ENCODE peak calls at places on chromosome 6, in six cellular contexts. V, B, F, Y, Z and Q are unnamed samples.

GRCh38 chr6:106966671-106967522 is 7.6 kb downstream of the CD24 start:
- DNase-seq in B (no peak), V (no peak), F (no peak), Y (no peak), Z (no peak), Q (no peak)

GRCh38 chr6:101021504-101021903 is 140.4 kb upstream of the ASCC3 start:
- DNase-seq in F (no peak), Z (no peak), V (no peak), B (no peak), Y (no peak), Q (no peak)

GRCh38 chr6:131519670-131520436 is 53.2 kb upstream of the ARG1 start:
- DNase-seq in B (peak; percentile 22), V (peak; percentile 37), F (peak; percentile 31), Y (no peak), Z (peak; percentile 62), Q (no peak)

GRCh38 chr6:71043902-71044301 is 87.0 kb upstream of the B3GAT2 start:
- DNase-seq in F (no peak), B (no peak), V (no peak), Z (no peak), Y (no peak), Q (no peak)

GRCh38 chr6:21967282-21967681 is 329.6 kb downstream of the PRL start:
- DNase-seq in Z (no peak), B (no peak), F (no peak), V (no peak), Y (no peak), Q (no peak)

GRCh38 chr6:138124096-138124495 is 16.9 kb upstream of the PERP start:
- DNase-seq in F (no peak), V (no peak), Y (no peak), Z (no peak), B (no peak), Q (no peak)

GRCh38 chr6:127900935-127901334 is at the start of gene THEMIS:
- DNase-seq in Z (no peak), V (no peak), B (no peak), Y (no peak), F (no peak), Q (no peak)

GRCh38 chr6:96727144-96727543 is 110.1 kb downstream of the GPR63 start:
- DNase-seq in F (no peak), B (no peak), Y (no peak), Z (no peak), V (no peak), Q (no peak)

GRCh38 chr6:152952045-152952444 is 30.8 kb downstream of the FBXO5 start:
- DNase-seq in Z (no peak), B (peak; percentile 21), F (no peak), Y (no peak), V (no peak), Q (no peak)

GRCh38 chr6:144314003-144314485 is 28.9 kb downstream of the UTRN start:
- DNase-seq in B (no peak), V (peak; percentile 76), F (no peak), Y (no peak), Z (no peak), Q (no peak)